ENCODE peak calls at places on chromosomes 2 and 18, in ten cellular contexts. H, W, I, J, M, D, K, C, A and P are unnamed samples.

GRCh38 chr2:196390243-196391148 is 219.1 kb upstream of the STK17B start:
- DNase-seq in K (no peak), W (no peak), J (no peak), M (no peak), A (no peak), C (no peak), D (no peak), I (no peak), H (no peak), P (no peak)

GRCh38 chr2:241095594-241096290 is 6.3 kb downstream of the MTERF4 start:
- DNase-seq in C (no peak), J (no peak), W (no peak), H (no peak), K (no peak), M (no peak), D (no peak), I (no peak), A (no peak), P (no peak)

GRCh38 chr2:234827096-234827860 is 124.5 kb upstream of the SH3BP4 start:
- DNase-seq in M (no peak), H (no peak), I (no peak), A (no peak), W (no peak), K (no peak), D (no peak), C (no peak), J (no peak), P (no peak)

GRCh38 chr2:159658887-159659437 is 42.6 kb upstream of the BAZ2B start:
- DNase-seq in J (no peak), A (no peak), I (no peak), K (no peak), D (no peak), W (no peak), M (no peak), H (no peak), C (no peak), P (no peak)

GRCh38 chr18:10454800-10455550 is 540 bp downstream of the APCDD1 start:
- DNase-seq in A (peak; percentile 45), H (no peak), D (no peak), C (peak; percentile 67), W (peak; percentile 5), K (no peak), I (peak; percentile 55), J (peak; percentile 70), M (no peak), P (peak; percentile 91)

GRCh38 chr2:232860593-232861241 is 9.3 kb upstream of the SNORC start:
- DNase-seq in M (no peak), A (no peak), I (no peak), H (no peak), C (no peak), W (no peak), D (no peak), K (no peak), J (no peak), P (peak; percentile 84)

GRCh38 chr18:79590191-79591039 is 89.2 kb upstream of the CTDP1 start:
- DNase-seq in J (peak; percentile 42), I (no peak), K (no peak), C (no peak), M (no peak), W (no peak), A (no peak), D (peak; percentile 41), H (peak; percentile 57), P (no peak)

GRCh38 chr2:218781691-218782528 is at the start of gene CYP27A1:
- DNase-seq in C (peak; percentile 70), M (peak; percentile 49), J (peak; percentile 78), H (peak; percentile 74), D (peak; percentile 54), I (peak; percentile 28), W (no peak), A (peak; percentile 52), K (no peak), P (no peak)

GRCh38 chr2:222431859-222432258 is 7.5 kb downstream of the SGPP2 start:
- DNase-seq in I (no peak), M (no peak), J (no peak), W (no peak), D (no peak), K (no peak), C (no peak), A (no peak), H (no peak), P (no peak)

GRCh38 chr2:140975237-140975636 is 1155.6 kb downstream of the LRP1B start:
- DNase-seq in C (no peak), W (no peak), J (no peak), K (no peak), A (no peak), I (no peak), H (no peak), D (no peak), M (no peak), P (no peak)

GRCh38 chr18:46281185-46282176 is 177.3 kb downstream of the HAUS1 start:
- DNase-seq in I (peak; percentile 63), J (peak; percentile 66), H (peak; percentile 83), D (no peak), C (peak; percentile 88), K (peak; percentile 55), M (peak; percentile 22), W (peak; percentile 43), A (peak; percentile 80), P (no peak)

DNA sequence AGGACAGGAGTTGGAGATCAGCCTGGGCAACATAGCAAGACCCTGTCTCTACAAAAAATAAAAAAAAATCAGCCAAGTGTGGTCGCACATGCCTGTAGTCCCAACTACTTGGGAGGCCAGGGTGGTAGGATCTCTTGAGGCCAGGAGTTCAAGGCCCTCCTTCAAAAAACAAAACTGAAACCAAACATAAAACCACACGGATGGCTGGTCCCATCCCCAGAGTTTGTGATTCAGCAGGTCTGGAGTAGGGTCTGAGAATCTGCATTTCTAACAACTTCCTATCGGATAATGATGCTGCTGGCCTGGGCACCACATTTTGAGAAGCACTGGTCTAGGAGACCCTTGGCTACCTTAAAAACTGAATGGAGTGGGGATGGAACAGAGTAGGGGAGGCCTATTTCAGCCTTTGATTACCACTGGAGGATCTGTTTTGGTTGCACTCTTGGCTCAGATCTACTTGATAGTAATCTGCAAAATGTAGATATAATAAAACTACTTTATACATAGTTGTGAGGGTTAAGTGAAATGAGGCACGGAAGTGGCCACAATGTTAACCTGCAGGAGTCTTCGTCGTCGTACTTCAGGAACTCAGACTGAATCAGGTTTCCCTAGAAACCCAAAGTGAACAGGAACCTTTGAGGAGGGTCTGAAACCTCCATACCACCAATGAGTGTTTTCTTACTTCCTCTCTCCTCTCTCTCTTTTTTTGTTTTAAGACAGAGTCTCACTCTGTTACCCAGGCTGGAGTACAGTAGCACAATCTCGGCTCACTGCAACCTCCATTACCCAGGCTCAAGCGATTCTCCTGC is 25.5 kb upstream of the NFE2L2 start:
- DNase-seq in J (no peak), W (no peak), C (no peak), K (no peak), A (no peak), D (no peak), H (no peak), M (no peak), I (no peak), P (no peak)
- H3K27ac ChIP-seq in J (no peak overlapping the region), W (no peak overlapping the region), C (no peak overlapping the region), K (no peak overlapping the region), A (no peak overlapping the region), D (no peak overlapping the region), H (no peak overlapping the region), M (no peak overlapping the region), I (no peak overlapping the region), P (no peak overlapping the region)

GRCh38 chr2:46804794-46805193 is 110.8 kb downstream of the MCFD2 start:
- DNase-seq in H (no peak), I (no peak), C (no peak), K (no peak), J (no peak), A (no peak), M (no peak), W (no peak), D (no peak), P (peak; percentile 75)

GRCh38 chr2:46803911-46804670 is 111.5 kb downstream of the MCFD2 start:
- DNase-seq in J (no peak), K (no peak), C (no peak), A (no peak), I (no peak), D (peak; percentile 86), M (no peak), H (no peak), W (no peak), P (peak; percentile 68)

GRCh38 chr2:46802665-46803550 is 112.7 kb downstream of the MCFD2 start:
- DNase-seq in H (no peak), D (no peak), K (no peak), W (no peak), A (no peak), C (no peak), M (no peak), J (no peak), I (peak; percentile 37), P (peak; percentile 72)

GRCh38 chr2:46801731-46802664 is 113.6 kb downstream of the MCFD2 start:
- DNase-seq in A (no peak), I (no peak), D (no peak), C (no peak), H (no peak), J (no peak), W (no peak), K (no peak), M (no peak), P (peak; percentile 72)

DNA sequence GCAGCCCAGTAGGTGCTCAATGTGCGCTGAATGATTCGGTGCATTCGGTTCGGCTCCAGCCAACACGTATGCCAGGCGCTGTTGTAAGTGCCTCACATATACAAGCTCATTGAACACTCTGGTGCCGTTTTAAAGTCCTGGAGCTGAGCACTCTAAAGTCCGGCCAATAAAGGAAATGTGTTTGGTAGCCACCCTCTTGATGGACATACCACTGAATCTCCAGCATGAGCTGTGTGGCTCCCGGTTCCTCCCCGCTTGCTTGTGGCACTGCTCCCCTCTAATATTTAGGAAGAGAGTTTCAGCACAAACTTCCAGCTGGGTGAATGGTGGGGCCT is 112.1 kb downstream of the MCFD2 start:
- DNase-seq in C (no peak), J (no peak), H (no peak), M (no peak), D (no peak), K (no peak), W (no peak), I (no peak), A (no peak), P (peak; percentile 77)
- H3K27ac ChIP-seq in C (no peak overlapping the region), J (no peak overlapping the region), H (no peak overlapping the region), M (no peak overlapping the region), D (peak overlapping the region; percentile 85), K (no peak overlapping the region), W (peak overlapping the region; percentile 27), I (no peak overlapping the region), A (no peak overlapping the region), P (no peak overlapping the region)

DNA sequence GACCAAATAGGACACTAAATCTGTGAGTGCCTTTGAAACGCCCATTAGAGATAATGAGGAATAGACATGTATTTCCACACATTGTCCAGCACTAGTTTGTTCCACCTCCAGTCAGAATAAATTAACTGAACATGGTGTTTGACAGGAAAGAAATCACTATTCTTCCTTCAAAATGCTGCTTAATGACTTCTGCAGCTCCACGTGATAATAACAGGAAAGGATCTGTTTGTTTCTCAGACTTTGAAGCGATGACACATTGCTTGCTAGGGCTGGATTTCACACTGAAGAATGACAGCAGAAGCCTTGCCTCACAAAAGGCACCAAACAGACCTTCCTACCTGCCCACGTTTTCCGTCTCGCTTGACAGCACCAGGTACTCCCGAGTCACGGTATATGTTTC is 90.5 kb upstream of the DDX18 start:
- DNase-seq in J (no peak), I (no peak), H (no peak), A (no peak), M (no peak), W (no peak), C (no peak), K (no peak), D (no peak), P (no peak)
- H3K27ac ChIP-seq in J (no peak overlapping the region), I (no peak overlapping the region), H (no peak overlapping the region), A (no peak overlapping the region), M (no peak overlapping the region), W (no peak overlapping the region), C (no peak overlapping the region), K (no peak overlapping the region), D (no peak overlapping the region), P (no peak overlapping the region)

GRCh38 chr2:170554278-170554955 is 160.7 kb upstream of the SP5 start:
- DNase-seq in M (peak; percentile 58), D (peak; percentile 69), W (no peak), C (no peak), A (no peak), J (no peak), H (no peak), K (no peak), I (peak; percentile 41), P (no peak)
- H3K27ac ChIP-seq in M (no peak overlapping the region), D (no peak overlapping the region), W (no peak overlapping the region), C (no peak overlapping the region), A (no peak overlapping the region), J (no peak overlapping the region), H (no peak overlapping the region), K (no peak overlapping the region), I (no peak overlapping the region), P (peak overlapping the region; percentile 13)